ENCODE peak calls at places on chromosomes 2 and 18, in seven cellular contexts. One of them, this sample, is unnamed.

GRCh38 chr2:236311286-236311685 is 47.1 kb upstream of the ASB18 start:
- DNase-seq in OCI-M1: no peak
- DNase-seq in dorsolateral prefrontal cortex: no peak
- DNase-seq in cardiac muscle cell: no peak
- DNase-seq in psoas muscle: no peak
- DNase-seq in GM12892: no peak
- DNase-seq in fibroblast of mammary gland: no peak
- DNase-seq in this sample: no peak

GRCh38 chr2:32427672-32428622 is 71.1 kb downstream of the BIRC6 start:
- DNase-seq in OCI-M1: no peak
- DNase-seq in dorsolateral prefrontal cortex: no peak
- DNase-seq in cardiac muscle cell: peak
- DNase-seq in psoas muscle: no peak
- DNase-seq in GM12892: no peak
- DNase-seq in fibroblast of mammary gland: peak
- DNase-seq in this sample: no peak

GRCh38 chr2:26724004-26724750 is 31.7 kb downstream of the KCNK3 start:
- DNase-seq in OCI-M1: peak
- DNase-seq in dorsolateral prefrontal cortex: peak
- DNase-seq in cardiac muscle cell: no peak
- DNase-seq in psoas muscle: peak
- DNase-seq in GM12892: no peak
- DNase-seq in fibroblast of mammary gland: peak
- DNase-seq in this sample: no peak

GRCh38 chr18:9488535-9488934 is 13.2 kb downstream of the RALBP1 start:
- DNase-seq in OCI-M1: no peak
- DNase-seq in dorsolateral prefrontal cortex: no peak
- DNase-seq in cardiac muscle cell: no peak
- DNase-seq in psoas muscle: no peak
- DNase-seq in GM12892: no peak
- DNase-seq in fibroblast of mammary gland: no peak
- DNase-seq in this sample: no peak

GRCh38 chr2:63822478-63822877 is 19.2 kb upstream of the UGP2 start:
- DNase-seq in OCI-M1: no peak
- DNase-seq in dorsolateral prefrontal cortex: no peak
- DNase-seq in cardiac muscle cell: no peak
- DNase-seq in psoas muscle: no peak
- DNase-seq in GM12892: no peak
- DNase-seq in fibroblast of mammary gland: no peak
- DNase-seq in this sample: no peak

GRCh38 chr2:105712981-105713596 is 31.6 kb upstream of the NCK2 start:
- DNase-seq in OCI-M1: peak
- DNase-seq in dorsolateral prefrontal cortex: no peak
- DNase-seq in cardiac muscle cell: no peak
- DNase-seq in psoas muscle: no peak
- DNase-seq in GM12892: no peak
- DNase-seq in fibroblast of mammary gland: peak
- DNase-seq in this sample: no peak

GRCh38 chr18:77067315-77068061 is 65.1 kb downstream of the MBP start:
- DNase-seq in OCI-M1: peak
- DNase-seq in dorsolateral prefrontal cortex: peak
- DNase-seq in cardiac muscle cell: no peak
- DNase-seq in psoas muscle: peak
- DNase-seq in GM12892: no peak
- DNase-seq in fibroblast of mammary gland: peak
- DNase-seq in this sample: no peak

GRCh38 chr18:37484893-37485834 is 80.4 kb downstream of the CELF4 start:
- DNase-seq in OCI-M1: no peak
- DNase-seq in dorsolateral prefrontal cortex: no peak
- DNase-seq in cardiac muscle cell: peak
- DNase-seq in psoas muscle: no peak
- DNase-seq in GM12892: peak
- DNase-seq in fibroblast of mammary gland: peak
- DNase-seq in this sample: no peak

GRCh38 chr2:223185638-223186037 is 133.6 kb downstream of the KCNE4 start:
- DNase-seq in OCI-M1: no peak
- DNase-seq in dorsolateral prefrontal cortex: no peak
- DNase-seq in cardiac muscle cell: no peak
- DNase-seq in psoas muscle: no peak
- DNase-seq in GM12892: no peak
- DNase-seq in fibroblast of mammary gland: no peak
- DNase-seq in this sample: no peak

GRCh38 chr2:57760448-57760847 is 286.2 kb upstream of the VRK2 start:
- DNase-seq in OCI-M1: peak
- DNase-seq in dorsolateral prefrontal cortex: no peak
- DNase-seq in cardiac muscle cell: no peak
- DNase-seq in psoas muscle: no peak
- DNase-seq in GM12892: peak
- DNase-seq in fibroblast of mammary gland: no peak
- DNase-seq in this sample: no peak